ENCODE peak calls at places on chromosome 7, in four cellular contexts. H is HepG2, J is H1, S is GM12878. Q is an unnamed sample.

GRCh38 chr7:51021906-51022570 is 239.3 kb upstream of the GRB10 start:
- DNase-seq in S (no peak), J (no peak), H (no peak), Q (no peak)

GRCh38 chr7:107234436-107234835 is 65.6 kb downstream of the HBP1 start:
- DNase-seq in H (no peak), S (no peak), J (no peak), Q (no peak)

GRCh38 chr7:40310213-40310612 is 175.4 kb downstream of the SUGCT start:
- DNase-seq in J (no peak), S (no peak), H (no peak), Q (no peak)

GRCh38 chr7:152137476-152138025 is 112.1 kb downstream of the GALNT11 start:
- DNase-seq in H (no peak), J (no peak), S (no peak), Q (no peak)

GRCh38 chr7:122311719-122312118 is 7.2 kb upstream of the FEZF1 start:
- DNase-seq in S (no peak), H (no peak), J (no peak), Q (no peak)

GRCh38 chr7:31633894-31634494 is 53.0 kb upstream of the PPP1R17 start:
- DNase-seq in S (no peak), H (peak), J (peak), Q (peak)

GRCh38 chr7:41911792-41912191 is 208.9 kb upstream of the INHBA start:
- DNase-seq in J (no peak), S (no peak), H (no peak), Q (no peak)

GRCh38 chr7:36287371-36288241 is 102.1 kb upstream of the ANLN start:
- DNase-seq in J (no peak), S (no peak), H (peak), Q (no peak)

GRCh38 chr7:31092606-31093005 is 40.5 kb downstream of the ADCYAP1R1 start:
- DNase-seq in J (no peak), H (no peak), S (no peak), Q (no peak)

GRCh38 chr7:28137471-28137870 is 43.1 kb downstream of the JAZF1 start:
- DNase-seq in S (no peak), H (no peak), J (no peak), Q (no peak)

GRCh38 chr7:119320316-119320715 is 952.7 kb upstream of the KCND2 start:
- DNase-seq in H (no peak), J (no peak), S (no peak), Q (no peak)
- TF ChIP-seq JUND in H (no peak), J (no peak), S (no peak), Q (no peak)

DNA sequence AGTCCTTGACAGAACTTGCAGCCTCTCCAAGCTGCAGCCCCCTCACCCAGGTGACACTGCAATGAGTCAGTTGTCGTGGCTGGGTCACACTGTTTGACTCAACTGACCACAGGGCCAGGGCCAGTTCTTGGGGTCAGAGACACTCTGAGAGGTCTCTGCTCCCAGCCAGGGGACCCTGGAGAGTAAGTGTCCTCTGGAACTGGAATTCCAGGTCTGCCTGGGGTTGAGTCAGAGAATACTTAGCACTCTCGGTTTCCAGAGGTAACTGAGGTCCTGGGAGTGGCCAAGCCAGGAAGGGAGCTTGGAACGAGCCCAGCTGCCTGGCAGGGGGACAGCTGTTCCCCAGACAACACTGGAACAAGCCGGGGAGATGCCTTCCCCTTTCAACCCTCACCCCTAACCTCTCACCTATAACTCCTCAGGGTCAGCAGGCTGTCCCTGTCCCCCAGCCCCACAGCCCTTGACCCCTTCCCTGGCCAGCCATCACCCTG is 2.2 kb upstream of the MYL10 start:
- DNase-seq in S (no peak), J (no peak), H (no peak), Q (no peak)
- TF ChIP-seq JUND in S (no peak), J (no peak), H (no peak), Q (no peak)

DNA sequence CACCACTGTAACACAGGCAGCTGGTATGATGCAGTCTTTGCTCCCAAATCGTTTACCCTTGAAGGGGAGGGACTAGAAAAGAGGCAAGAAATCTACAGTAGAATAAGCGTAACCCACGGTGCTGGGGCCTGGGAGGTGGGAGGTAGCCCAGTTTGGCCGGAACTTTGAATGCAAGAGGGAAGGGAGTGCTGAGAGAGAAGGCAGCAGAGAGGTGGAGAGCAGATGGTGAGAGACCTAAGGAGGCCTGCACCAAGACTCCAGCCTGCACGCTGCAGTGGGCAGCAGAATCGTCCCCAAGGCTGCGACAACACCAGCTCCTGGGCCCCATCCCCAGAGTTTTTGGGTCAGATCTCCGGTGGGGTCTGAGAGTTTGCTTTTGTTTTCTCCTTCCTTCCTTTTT is 547.5 kb downstream of the GALNT17 start:
- DNase-seq in S (no peak), H (no peak), J (no peak), Q (no peak)
- TF ChIP-seq JUND in S (no peak), H (no peak), J (no peak), Q (no peak)

GRCh38 chr7:73847941-73848723 is 5.8 kb upstream of the METTL27 start:
- DNase-seq in H (no peak), J (no peak), S (no peak), Q (no peak)

GRCh38 chr7:73850781-73851207 is 8.5 kb upstream of the METTL27 start:
- DNase-seq in H (no peak), S (no peak), J (no peak), Q (no peak)

GRCh38 chr7:73850212-73850611 is 7.9 kb upstream of the METTL27 start:
- DNase-seq in H (no peak), J (no peak), S (no peak), Q (no peak)

GRCh38 chr7:73852500-73852899 is 8.5 kb upstream of the TMEM270 start:
- DNase-seq in S (no peak), H (no peak), J (no peak), Q (no peak)

DNA sequence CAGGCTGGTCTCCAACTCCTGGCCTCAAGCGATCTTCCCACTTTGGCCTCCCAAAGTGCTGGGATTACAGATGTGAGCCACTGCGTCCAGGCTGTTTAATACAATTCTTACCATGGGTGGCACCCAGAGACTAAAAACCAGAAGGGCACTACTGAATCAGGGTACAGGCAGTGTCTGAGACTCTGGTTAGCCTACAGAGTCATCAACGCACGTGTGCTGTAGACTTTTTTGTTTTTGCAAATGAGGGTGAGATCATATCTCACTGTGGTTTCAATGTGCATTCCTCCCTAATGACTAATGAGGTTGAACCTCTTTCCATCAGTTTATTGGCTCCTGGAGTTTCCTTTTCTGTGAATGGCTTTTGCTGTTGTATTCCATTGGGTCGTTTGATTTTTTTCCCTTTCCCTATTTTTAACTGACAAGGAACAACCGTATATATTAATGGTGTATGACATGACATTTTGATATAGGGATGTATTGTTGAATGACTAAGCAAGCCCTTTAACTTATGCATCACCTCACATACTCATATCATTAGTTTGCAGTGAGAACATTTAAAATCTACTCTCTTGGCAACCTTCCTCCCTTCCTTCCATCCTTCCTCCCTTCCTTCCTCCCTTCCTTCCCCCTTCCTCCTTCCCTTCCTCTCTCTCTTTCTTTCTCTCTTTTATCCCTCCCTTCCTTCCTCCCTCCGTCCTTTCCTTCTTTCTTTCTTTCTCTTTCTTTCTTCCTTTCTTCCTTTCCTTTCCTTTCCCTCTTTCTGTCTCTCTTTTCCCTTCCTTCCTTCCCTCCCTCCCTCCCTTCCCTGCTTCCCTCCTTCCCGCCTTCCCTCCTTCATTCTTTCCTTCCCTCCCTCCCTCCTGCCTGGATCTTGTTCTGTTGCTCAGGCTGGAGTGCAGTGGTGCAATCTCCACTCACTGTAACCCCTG is 9.3 kb upstream of the TMEM270 start:
- DNase-seq in S (peak), J (no peak), H (peak), Q (no peak)
- TF ChIP-seq JUND in S (no peak), J (no peak), H (no peak), Q (peak)

GRCh38 chr7:12490941-12491340 is 79.6 kb upstream of the SCIN start:
- DNase-seq in S (no peak), J (no peak), H (no peak), Q (no peak)

GRCh38 chr7:12493866-12494265 is 76.7 kb upstream of the SCIN start:
- DNase-seq in J (no peak), S (no peak), H (no peak), Q (no peak)

GRCh38 chr7:12493407-12493806 is 77.1 kb upstream of the SCIN start:
- DNase-seq in J (no peak), H (no peak), S (no peak), Q (no peak)

GRCh38 chr7:12491526-12491925 is 79.0 kb upstream of the SCIN start:
- DNase-seq in S (no peak), H (no peak), J (no peak), Q (no peak)

DNA sequence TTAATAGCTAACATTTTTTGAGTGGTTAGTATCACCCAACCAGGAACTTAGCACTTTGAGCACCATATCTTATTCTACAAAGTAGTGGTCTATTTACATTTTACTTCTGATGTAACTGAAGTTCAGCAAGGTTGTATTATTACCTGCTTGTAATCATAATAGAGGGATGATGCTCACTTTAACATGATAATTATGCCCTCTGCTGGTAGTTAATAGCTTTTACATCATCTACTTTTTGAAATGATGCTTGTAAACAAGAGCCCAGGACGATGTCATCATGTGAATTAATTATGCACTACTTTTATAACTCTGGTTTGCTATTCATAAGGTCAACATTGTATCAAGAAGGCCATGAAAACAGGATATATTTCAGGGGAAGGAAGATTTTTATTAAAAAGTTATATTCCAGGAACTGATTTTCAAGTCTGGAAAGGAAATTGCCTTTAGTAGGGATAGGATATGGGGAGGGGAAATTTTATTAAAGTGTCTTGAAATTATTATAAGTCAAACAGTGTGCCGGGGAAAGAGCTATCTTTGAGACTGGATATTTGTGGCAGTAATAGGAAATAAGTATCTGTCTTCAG is 80.3 kb upstream of the SCIN start:
- DNase-seq in S (no peak), H (peak), J (no peak), Q (peak)
- TF ChIP-seq JUND in S (no peak), H (no peak), J (no peak), Q (no peak)

DNA sequence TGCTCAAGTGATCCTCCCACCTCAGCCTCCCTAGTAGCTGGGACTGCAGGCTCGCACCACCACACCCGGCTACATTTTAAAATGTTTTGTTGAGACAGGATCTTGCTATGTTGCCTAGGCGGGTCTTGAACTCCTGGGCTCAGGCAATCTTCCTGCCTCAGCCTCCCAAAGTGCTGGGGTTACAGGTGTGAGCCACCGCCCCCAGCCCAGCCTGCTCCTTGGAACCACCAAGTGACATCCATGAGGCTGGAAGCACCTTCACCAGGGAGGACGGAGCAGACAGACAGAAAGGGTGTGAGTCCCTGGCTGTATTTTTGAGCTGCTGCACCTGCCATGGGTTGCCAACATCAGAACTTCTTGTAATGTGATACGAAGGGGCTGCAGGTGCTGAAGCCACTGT is 62.3 kb upstream of the UBE3C start:
- DNase-seq in J (no peak), S (no peak), H (no peak), Q (no peak)
- TF ChIP-seq JUND in J (no peak), S (no peak), H (no peak), Q (no peak)

GRCh38 chr7:149662591-149663095 is 110.7 kb downstream of the ZNF467 start:
- DNase-seq in J (peak), S (peak), H (peak), Q (peak)
- TF ChIP-seq JUND in J (no peak), S (no peak), H (no peak), Q (no peak)